ENCODE peak calls at places on chromosomes 11 and 22, in five cellular contexts. One of them, this sample, is unnamed.

GRCh38 chr22:46031561-46031960 is 54.6 kb upstream of the WNT7B start:
- DNase-seq in ureter: no peak
- DNase-seq in cardiac muscle cell: no peak
- DNase-seq in NCI-H1105 treated with DMSO at 0.1 percent for 48 hours: no peak
- DNase-seq in heart left ventricle: no peak
- DNase-seq in this sample: no peak

GRCh38 chr11:61815790-61816735 is 740 bp downstream of the FADS1 start:
- DNase-seq in ureter: peak; percentile 67
- DNase-seq in cardiac muscle cell: peak; percentile 67
- DNase-seq in NCI-H1105 treated with DMSO at 0.1 percent for 48 hours: peak; percentile 82
- DNase-seq in heart left ventricle: peak; percentile 82
- DNase-seq in this sample: peak; percentile 78

GRCh38 chr11:115157247-115157646 is 347.0 kb downstream of the CADM1 start:
- DNase-seq in ureter: no peak
- DNase-seq in cardiac muscle cell: no peak
- DNase-seq in NCI-H1105 treated with DMSO at 0.1 percent for 48 hours: no peak
- DNase-seq in heart left ventricle: no peak
- DNase-seq in this sample: no peak

GRCh38 chr11:131404010-131404409 is 33.6 kb downstream of the NTM start:
- DNase-seq in ureter: no peak
- DNase-seq in cardiac muscle cell: no peak
- DNase-seq in NCI-H1105 treated with DMSO at 0.1 percent for 48 hours: no peak
- DNase-seq in heart left ventricle: no peak
- DNase-seq in this sample: no peak

GRCh38 chr11:19648321-19648720 is 64.3 kb upstream of the NAV2 start:
- DNase-seq in ureter: no peak
- DNase-seq in cardiac muscle cell: no peak
- DNase-seq in NCI-H1105 treated with DMSO at 0.1 percent for 48 hours: no peak
- DNase-seq in heart left ventricle: no peak
- DNase-seq in this sample: no peak

GRCh38 chr22:46674367-46674781 is 54.2 kb downstream of the GRAMD4 start:
- DNase-seq in ureter: no peak
- DNase-seq in cardiac muscle cell: no peak
- DNase-seq in NCI-H1105 treated with DMSO at 0.1 percent for 48 hours: no peak
- DNase-seq in heart left ventricle: peak; percentile 81
- DNase-seq in this sample: no peak

GRCh38 chr11:95703059-95703458 is 86.5 kb downstream of the FAM76B start:
- DNase-seq in ureter: no peak
- DNase-seq in cardiac muscle cell: no peak
- DNase-seq in NCI-H1105 treated with DMSO at 0.1 percent for 48 hours: no peak
- DNase-seq in heart left ventricle: no peak
- DNase-seq in this sample: no peak

GRCh38 chr22:48618326-48618725 is 1209.3 kb downstream of the BRD1 start:
- DNase-seq in ureter: peak; percentile 60
- DNase-seq in cardiac muscle cell: no peak
- DNase-seq in NCI-H1105 treated with DMSO at 0.1 percent for 48 hours: no peak
- DNase-seq in heart left ventricle: no peak
- DNase-seq in this sample: no peak

GRCh38 chr22:35582861-35583670 is 34.1 kb downstream of the MB start:
- DNase-seq in ureter: peak; percentile 63
- DNase-seq in cardiac muscle cell: peak; percentile 80
- DNase-seq in NCI-H1105 treated with DMSO at 0.1 percent for 48 hours: peak; percentile 71
- DNase-seq in heart left ventricle: peak; percentile 47
- DNase-seq in this sample: peak; percentile 74

GRCh38 chr11:125519865-125520834 is 24.1 kb upstream of the FEZ1 start:
- DNase-seq in ureter: no peak
- DNase-seq in cardiac muscle cell: no peak
- DNase-seq in NCI-H1105 treated with DMSO at 0.1 percent for 48 hours: no peak
- DNase-seq in heart left ventricle: no peak
- DNase-seq in this sample: peak; percentile 68

GRCh38 chr11:95372097-95372656 is 141.2 kb upstream of the SESN3 start:
- DNase-seq in ureter: no peak
- DNase-seq in cardiac muscle cell: no peak
- DNase-seq in NCI-H1105 treated with DMSO at 0.1 percent for 48 hours: no peak
- DNase-seq in heart left ventricle: no peak
- DNase-seq in this sample: peak; percentile 10

GRCh38 chr11:38446336-38446735 is 1848.3 kb upstream of the RAG2 start:
- DNase-seq in ureter: no peak
- DNase-seq in cardiac muscle cell: no peak
- DNase-seq in NCI-H1105 treated with DMSO at 0.1 percent for 48 hours: no peak
- DNase-seq in heart left ventricle: no peak
- DNase-seq in this sample: no peak

GRCh38 chr11:1641096-1641495 is 11.5 kb downstream of the KRTAP5-5 start:
- DNase-seq in ureter: no peak
- DNase-seq in cardiac muscle cell: no peak
- DNase-seq in NCI-H1105 treated with DMSO at 0.1 percent for 48 hours: no peak
- DNase-seq in heart left ventricle: no peak
- DNase-seq in this sample: no peak

GRCh38 chr22:46047226-46047625 is 70.3 kb upstream of the WNT7B start:
- DNase-seq in ureter: no peak
- DNase-seq in cardiac muscle cell: no peak
- DNase-seq in NCI-H1105 treated with DMSO at 0.1 percent for 48 hours: no peak
- DNase-seq in heart left ventricle: no peak
- DNase-seq in this sample: no peak

GRCh38 chr11:113632981-113633380 is 73.1 kb downstream of the TMPRSS5 start:
- DNase-seq in ureter: no peak
- DNase-seq in cardiac muscle cell: no peak
- DNase-seq in NCI-H1105 treated with DMSO at 0.1 percent for 48 hours: no peak
- DNase-seq in heart left ventricle: no peak
- DNase-seq in this sample: no peak

GRCh38 chr11:112223754-112224532 is 2.3 kb upstream of the PTS start:
- DNase-seq in ureter: no peak
- DNase-seq in cardiac muscle cell: no peak
- DNase-seq in NCI-H1105 treated with DMSO at 0.1 percent for 48 hours: no peak
- DNase-seq in heart left ventricle: no peak
- DNase-seq in this sample: no peak

GRCh38 chr11:11740081-11740702 is 101.6 kb upstream of the USP47 start:
- DNase-seq in ureter: no peak
- DNase-seq in cardiac muscle cell: no peak
- DNase-seq in NCI-H1105 treated with DMSO at 0.1 percent for 48 hours: no peak
- DNase-seq in heart left ventricle: no peak
- DNase-seq in this sample: no peak

GRCh38 chr22:37406836-37407235 is 20.4 kb downstream of the ELFN2 start:
- DNase-seq in ureter: no peak
- DNase-seq in cardiac muscle cell: no peak
- DNase-seq in NCI-H1105 treated with DMSO at 0.1 percent for 48 hours: no peak
- DNase-seq in heart left ventricle: no peak
- DNase-seq in this sample: no peak